ENCODE peak calls at places on chromosomes 2 and 18, in nine cellular contexts. O, K, L, Y, A, E, H, I and C are unnamed samples.

GRCh38 chr2:12507295-12507694 is 209.4 kb upstream of the TRIB2 start:
- DNase-seq in O (no peak), K (no peak), L (no peak), Y (peak), A (no peak), E (no peak), H (peak), I (peak), C (no peak)

GRCh38 chr2:102662861-102663260 is 43.5 kb downstream of the SLC9A2 start:
- DNase-seq in O (no peak), K (no peak), L (no peak), Y (no peak), A (no peak), E (no peak), H (no peak), I (no peak), C (no peak)

GRCh38 chr2:127884436-127884835 is 1.3 kb downstream of the AMMECR1L start:
- DNase-seq in O (no peak), K (peak), L (no peak), Y (peak), A (no peak), E (no peak), H (peak), I (no peak), C (peak)

GRCh38 chr2:50535971-50536759 is 495.8 kb downstream of the NRXN1 start:
- DNase-seq in O (no peak), K (peak), L (peak), Y (peak), A (no peak), E (no peak), H (peak), I (peak), C (no peak)

GRCh38 chr18:9952633-9953416 is 39.0 kb downstream of the VAPA start:
- DNase-seq in O (no peak), K (no peak), L (no peak), Y (no peak), A (no peak), E (no peak), H (peak), I (peak), C (no peak)

GRCh38 chr2:11781624-11782023 is 35.2 kb downstream of the LPIN1 start:
- DNase-seq in O (no peak), K (no peak), L (no peak), Y (no peak), A (no peak), E (peak), H (no peak), I (no peak), C (no peak)

GRCh38 chr2:74567862-74568261 is 13.3 kb downstream of the DOK1 start:
- DNase-seq in O (no peak), K (no peak), L (no peak), Y (peak), A (no peak), E (no peak), H (no peak), I (peak), C (no peak)

GRCh38 chr2:236562434-236562833 is 7.2 kb upstream of the ACKR3 start:
- DNase-seq in O (no peak), K (peak), L (peak), Y (peak), A (no peak), E (no peak), H (peak), I (peak), C (no peak)

GRCh38 chr18:77046994-77047393 is 85.6 kb downstream of the MBP start:
- DNase-seq in O (no peak), K (no peak), L (no peak), Y (no peak), A (no peak), E (no peak), H (no peak), I (no peak), C (no peak)

GRCh38 chr2:98127229-98127989 is 40.4 kb downstream of the VWA3B start:
- DNase-seq in O (no peak), K (no peak), L (no peak), Y (no peak), A (no peak), E (no peak), H (no peak), I (peak), C (no peak)

GRCh38 chr2:151849413-151850010 is 21.3 kb upstream of the ARL5A start:
- DNase-seq in O (no peak), K (no peak), L (no peak), Y (no peak), A (no peak), E (no peak), H (no peak), I (no peak), C (no peak)

GRCh38 chr2:235171511-235172130 is 219.8 kb downstream of the SH3BP4 start:
- DNase-seq in O (no peak), K (no peak), L (no peak), Y (peak), A (no peak), E (no peak), H (peak), I (peak), C (peak)

GRCh38 chr2:28152585-28153284 is 239.9 kb upstream of the FOSL2 start:
- DNase-seq in O (no peak), K (no peak), L (no peak), Y (peak), A (no peak), E (no peak), H (no peak), I (no peak), C (no peak)

GRCh38 chr2:72133721-72134407 is 13.8 kb downstream of the CYP26B1 start:
- DNase-seq in O (peak), K (no peak), L (no peak), Y (no peak), A (peak), E (no peak), H (no peak), I (no peak), C (no peak)

DNA sequence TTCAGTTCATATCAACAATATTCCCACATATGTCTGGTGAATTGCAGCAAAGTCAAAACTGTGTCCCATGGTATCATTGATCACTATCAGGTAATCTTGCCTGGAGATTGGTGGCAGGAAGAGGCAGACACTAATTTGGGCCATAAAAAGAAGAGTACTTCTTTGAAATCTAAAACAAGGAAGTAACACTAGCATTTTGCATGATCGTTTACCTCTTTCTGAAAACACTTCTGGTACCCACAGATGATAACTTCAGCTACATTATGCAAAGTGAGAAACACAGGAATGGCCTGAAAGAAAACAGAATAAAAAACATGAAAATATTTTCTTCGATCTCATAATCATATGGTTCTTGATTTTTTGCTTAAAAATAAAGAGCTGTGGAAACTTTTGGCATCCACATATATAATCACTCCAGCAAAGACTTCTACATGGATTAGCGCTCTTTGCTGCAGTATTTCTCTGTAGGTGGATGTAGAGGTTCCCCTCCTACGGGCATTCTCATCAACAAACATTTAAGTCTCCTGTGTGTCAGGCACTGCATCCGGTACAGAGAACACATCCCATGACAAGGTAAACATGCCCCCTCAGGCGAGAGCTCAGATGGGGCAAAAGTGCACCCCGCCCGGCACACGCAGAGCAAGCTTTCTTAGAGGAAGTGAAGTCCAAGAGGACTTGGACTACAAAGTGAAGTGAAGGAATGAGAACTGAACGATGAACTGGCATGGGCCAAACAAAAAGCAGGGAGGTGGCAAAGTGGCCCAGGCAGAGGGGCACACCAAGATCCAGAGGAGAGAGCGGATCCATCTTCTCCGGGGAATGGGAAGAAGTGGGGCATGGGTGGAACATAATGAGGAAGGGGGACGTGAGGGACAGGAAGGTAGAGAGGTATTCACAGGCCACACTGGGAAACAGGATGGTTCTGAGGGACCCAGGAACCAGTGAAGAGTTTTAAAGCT is 68.0 kb upstream of the RIOK3 start:
- DNase-seq in O (no peak), K (no peak), L (peak), Y (no peak), A (no peak), E (no peak), H (no peak), I (no peak), C (no peak)
- H3K27ac ChIP-seq in O (no peak), K (no peak), L (peak), Y (no peak), A (no peak), E (no peak), H (no peak), I (no peak), C (no peak)

DNA sequence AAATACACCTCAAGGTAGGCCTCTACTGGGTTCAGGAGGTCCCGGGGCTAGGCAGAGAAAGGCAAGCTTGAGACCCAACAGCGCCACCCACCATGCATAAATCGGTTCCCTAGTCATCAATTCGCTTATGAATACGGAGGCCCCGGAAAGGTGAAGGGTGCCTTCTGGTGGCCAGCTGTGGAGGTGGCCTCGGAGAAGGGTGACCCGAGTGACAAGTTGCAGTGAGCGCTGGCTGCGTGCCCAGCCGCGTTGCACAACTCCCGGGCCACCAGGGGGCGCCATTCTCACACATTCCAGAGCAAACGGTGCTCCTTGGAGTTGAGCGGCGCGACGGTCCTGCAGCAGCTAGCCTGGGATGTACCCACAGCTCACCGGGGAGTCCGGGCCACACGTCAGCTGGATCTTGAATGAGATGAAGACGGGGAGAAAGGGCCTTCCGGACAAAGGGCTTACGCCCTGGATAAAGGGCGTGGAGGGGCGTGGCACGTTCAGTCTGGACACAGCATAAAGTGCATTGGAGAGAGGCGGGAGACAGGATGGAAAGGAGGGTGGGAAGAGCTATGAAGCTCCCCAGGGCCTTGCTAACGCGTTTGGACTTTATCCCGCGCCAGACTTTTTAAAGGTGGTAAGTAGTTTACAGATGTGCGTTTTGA is 20.4 kb downstream of the TMSB10 start:
- DNase-seq in O (peak), K (peak), L (peak), Y (peak), A (peak), E (peak), H (peak), I (peak), C (no peak)
- H3K27ac ChIP-seq in O (no peak), K (peak), L (peak), Y (peak), A (peak), E (no peak), H (no peak), I (peak), C (no peak)

GRCh38 chr2:210086292-210086691 is 83.9 kb downstream of the RPE start:
- DNase-seq in O (no peak), K (no peak), L (no peak), Y (peak), A (no peak), E (no peak), H (no peak), I (no peak), C (no peak)

GRCh38 chr2:210092791-210093190 is 78.4 kb downstream of the KANSL1L start:
- DNase-seq in O (no peak), K (peak), L (no peak), Y (no peak), A (no peak), E (no peak), H (no peak), I (no peak), C (no peak)

GRCh38 chr2:210086930-210087329 is 84.3 kb downstream of the KANSL1L start:
- DNase-seq in O (no peak), K (no peak), L (no peak), Y (no peak), A (no peak), E (no peak), H (no peak), I (no peak), C (no peak)
- H3K27ac ChIP-seq in O (no peak), K (no peak), L (no peak), Y (no peak), A (no peak), E (no peak), H (no peak), I (no peak), C (no peak)

DNA sequence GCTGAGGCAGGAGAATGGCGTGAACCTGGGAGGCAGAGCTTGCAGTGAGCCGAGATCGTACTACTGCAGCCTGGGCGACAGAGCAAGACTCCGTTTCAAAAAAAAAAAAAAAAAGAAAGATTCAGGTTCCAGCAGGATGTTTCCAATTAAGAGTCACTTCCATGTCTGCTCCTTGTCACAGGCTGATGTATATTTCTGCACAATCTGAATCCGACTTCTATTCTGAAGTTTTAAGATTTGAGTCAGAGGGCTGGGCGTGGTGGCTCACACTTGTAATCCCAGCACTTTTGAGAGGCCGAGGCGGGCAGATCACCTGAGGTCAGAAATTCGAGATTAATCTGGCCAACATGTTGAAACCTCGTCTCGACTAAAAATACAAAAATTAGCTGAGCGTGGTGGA is 24.7 kb downstream of the SNRPD1 start:
- DNase-seq in O (no peak), K (no peak), L (no peak), Y (no peak), A (no peak), E (no peak), H (no peak), I (peak), C (no peak)
- H3K27ac ChIP-seq in O (no peak), K (peak), L (no peak), Y (no peak), A (no peak), E (no peak), H (no peak), I (peak), C (no peak)

GRCh38 chr2:45855374-45855773 is 203.9 kb downstream of the PRKCE start:
- DNase-seq in O (no peak), K (no peak), L (no peak), Y (peak), A (no peak), E (no peak), H (peak), I (no peak), C (no peak)

GRCh38 chr2:45859682-45860081 is 208.2 kb downstream of the PRKCE start:
- DNase-seq in O (no peak), K (no peak), L (no peak), Y (no peak), A (no peak), E (no peak), H (no peak), I (no peak), C (no peak)

GRCh38 chr2:45856391-45857055 is 205.0 kb downstream of the PRKCE start:
- DNase-seq in O (no peak), K (no peak), L (no peak), Y (no peak), A (no peak), E (no peak), H (no peak), I (no peak), C (no peak)

GRCh38 chr2:45857848-45858520 is 206.5 kb downstream of the PRKCE start:
- DNase-seq in O (no peak), K (no peak), L (no peak), Y (no peak), A (no peak), E (no peak), H (no peak), I (no peak), C (no peak)

DNA sequence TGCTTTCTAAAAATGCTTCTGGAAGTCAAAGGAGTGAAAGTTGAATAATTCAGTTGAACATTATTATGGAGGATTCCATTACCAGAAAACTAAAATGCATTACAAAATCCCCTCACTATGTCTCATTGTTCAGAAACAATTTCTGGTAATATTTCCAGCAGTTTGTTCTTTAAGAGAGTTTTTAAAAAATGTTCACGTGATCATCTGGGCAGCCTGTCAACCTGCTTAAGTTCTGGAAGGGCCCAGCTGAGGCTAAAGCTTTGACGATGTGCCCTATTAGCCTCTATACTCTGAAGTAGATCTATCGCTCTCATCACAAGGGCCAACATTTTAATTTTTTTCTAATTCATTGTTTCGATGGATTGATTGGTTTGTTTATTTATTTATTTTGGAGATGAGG is 205.7 kb downstream of the PRKCE start:
- DNase-seq in O (no peak), K (no peak), L (no peak), Y (no peak), A (no peak), E (no peak), H (no peak), I (no peak), C (no peak)
- H3K27ac ChIP-seq in O (no peak), K (no peak), L (no peak), Y (no peak), A (peak), E (no peak), H (no peak), I (no peak), C (no peak)

GRCh38 chr2:231383701-231384435 is 11.6 kb upstream of the B3GNT7 start:
- DNase-seq in O (no peak), K (no peak), L (no peak), Y (no peak), A (no peak), E (no peak), H (no peak), I (no peak), C (no peak)
- H3K27ac ChIP-seq in O (no peak), K (no peak), L (no peak), Y (no peak), A (no peak), E (no peak), H (no peak), I (no peak), C (no peak)

GRCh38 chr2:66794115-66794514 is 359.2 kb downstream of the MEIS1 start:
- DNase-seq in O (no peak), K (no peak), L (no peak), Y (no peak), A (no peak), E (no peak), H (no peak), I (no peak), C (no peak)
- H3K27ac ChIP-seq in O (no peak), K (no peak), L (no peak), Y (no peak), A (no peak), E (no peak), H (no peak), I (no peak), C (no peak)

GRCh38 chr18:74549591-74550104 is 15.3 kb downstream of the CNDP1 start:
- DNase-seq in O (no peak), K (no peak), L (no peak), Y (no peak), A (no peak), E (peak), H (no peak), I (no peak), C (no peak)

GRCh38 chr18:74541703-74542555 is 7.6 kb downstream of the CNDP1 start:
- DNase-seq in O (no peak), K (no peak), L (no peak), Y (no peak), A (no peak), E (peak), H (no peak), I (peak), C (no peak)

GRCh38 chr18:74546751-74547530 is 12.6 kb downstream of the CNDP1 start:
- DNase-seq in O (no peak), K (no peak), L (no peak), Y (peak), A (no peak), E (no peak), H (peak), I (peak), C (no peak)

GRCh38 chr18:74544898-74545297 is 10.6 kb downstream of the CNDP1 start:
- DNase-seq in O (no peak), K (no peak), L (no peak), Y (no peak), A (no peak), E (peak), H (no peak), I (no peak), C (no peak)

GRCh38 chr18:74546007-74546406 is 11.7 kb downstream of the CNDP1 start:
- DNase-seq in O (no peak), K (no peak), L (no peak), Y (no peak), A (no peak), E (no peak), H (no peak), I (no peak), C (no peak)
- H3K27ac ChIP-seq in O (no peak), K (no peak), L (no peak), Y (no peak), A (peak), E (no peak), H (no peak), I (no peak), C (no peak)

GRCh38 chr2:197674546-197674945 is 841 bp downstream of the RFTN2 start:
- DNase-seq in O (no peak), K (no peak), L (no peak), Y (peak), A (no peak), E (no peak), H (peak), I (no peak), C (no peak)

GRCh38 chr2:197673142-197673541 is 2.2 kb downstream of the RFTN2 start:
- DNase-seq in O (no peak), K (peak), L (no peak), Y (no peak), A (no peak), E (no peak), H (no peak), I (no peak), C (no peak)

GRCh38 chr2:197675246-197675645 is at the start of gene RFTN2:
- DNase-seq in O (no peak), K (no peak), L (no peak), Y (peak), A (no peak), E (no peak), H (no peak), I (no peak), C (no peak)

GRCh38 chr2:197673606-197674005 is 1.8 kb downstream of the RFTN2 start:
- DNase-seq in O (no peak), K (no peak), L (no peak), Y (no peak), A (no peak), E (no peak), H (no peak), I (no peak), C (no peak)

GRCh38 chr2:197674060-197674459 is 1.3 kb downstream of the RFTN2 start:
- DNase-seq in O (no peak), K (no peak), L (no peak), Y (peak), A (no peak), E (no peak), H (no peak), I (no peak), C (no peak)
- H3K27ac ChIP-seq in O (no peak), K (no peak), L (no peak), Y (no peak), A (no peak), E (no peak), H (no peak), I (no peak), C (no peak)

GRCh38 chr18:48662021-48662661 is 123.3 kb downstream of the CTIF start:
- DNase-seq in O (no peak), K (peak), L (no peak), Y (peak), A (peak), E (no peak), H (peak), I (peak), C (peak)
- H3K27ac ChIP-seq in O (no peak), K (no peak), L (no peak), Y (no peak), A (peak), E (no peak), H (peak), I (peak), C (peak)